ENCODE peak calls at places on chromosome 13, in ten cellular contexts. J, T, L, F, K, X, E, B, O and C are unnamed samples.

GRCh38 chr13:27489456-27489855 is 39.1 kb upstream of the MTIF3 start:
- DNase-seq in J (no peak), T (no peak), L (no peak), F (no peak), K (no peak), X (no peak), E (no peak), B (no peak), O (no peak), C (no peak)

GRCh38 chr13:25117312-25117711 is 21.4 kb downstream of the PABPC3 start:
- DNase-seq in J (no peak), T (no peak), L (no peak), F (no peak), K (no peak), X (no peak), E (no peak), B (no peak), O (no peak), C (no peak)

GRCh38 chr13:113815151-113816058 is 48.5 kb downstream of the GAS6 start:
- DNase-seq in J (peak; percentile 84), T (no peak), L (no peak), F (no peak), K (no peak), X (no peak), E (no peak), B (no peak), O (no peak), C (no peak)

GRCh38 chr13:46160474-46161066 is 21.4 kb downstream of the LCP1 start:
- DNase-seq in J (peak; percentile 69), T (peak; percentile 80), L (no peak), F (no peak), K (no peak), X (no peak), E (no peak), B (peak; percentile 64), O (no peak), C (peak; percentile 62)

GRCh38 chr13:101989798-101990350 is 412.0 kb downstream of the FGF14 start:
- DNase-seq in J (no peak), T (no peak), L (no peak), F (no peak), K (no peak), X (no peak), E (no peak), B (no peak), O (no peak), C (peak; percentile 27)

GRCh38 chr13:18943721-18944391 is 237.8 kb downstream of the TUBA3C start:
- DNase-seq in J (no peak), T (no peak), L (no peak), F (no peak), K (peak; percentile 61), X (no peak), E (no peak), B (no peak), O (no peak), C (no peak)

GRCh38 chr13:47896546-47896945 is 104.5 kb downstream of the SUCLA2 start:
- DNase-seq in J (no peak), T (no peak), L (no peak), F (no peak), K (no peak), X (no peak), E (no peak), B (peak; percentile 29), O (no peak), C (no peak)

GRCh38 chr13:26062853-26063444 is 11.1 kb upstream of the SHISA2 start:
- DNase-seq in J (peak; percentile 50), T (peak; percentile 77), L (peak; percentile 26), F (no peak), K (no peak), X (no peak), E (no peak), B (peak; percentile 55), O (no peak), C (peak; percentile 29)

GRCh38 chr13:24615911-24616472 is 64.2 kb upstream of the ATP12A start:
- DNase-seq in J (no peak), T (no peak), L (no peak), F (no peak), K (no peak), X (no peak), E (no peak), B (no peak), O (no peak), C (no peak)

GRCh38 chr13:102726430-102726829 is 31.6 kb upstream of the METTL21C start:
- DNase-seq in J (peak; percentile 0), T (no peak), L (no peak), F (no peak), K (no peak), X (no peak), E (no peak), B (no peak), O (no peak), C (peak; percentile 33)

GRCh38 chr13:40993119-40993518 is 26.0 kb downstream of the ELF1 start:
- DNase-seq in J (peak; percentile 86), T (no peak), L (no peak), F (no peak), K (no peak), X (no peak), E (no peak), B (peak; percentile 30), O (no peak), C (no peak)

GRCh38 chr13:87810391-87810801 is 139.2 kb downstream of the SLITRK5 start:
- DNase-seq in J (peak; percentile 34), T (no peak), L (no peak), F (peak; percentile 3), K (peak; percentile 38), X (no peak), E (no peak), B (no peak), O (no peak), C (no peak)
- TF ChIP-seq CTCF in J (peak; percentile 61), T (no peak), L (no peak), F (peak; percentile 49), K (no peak), X (no peak), E (no peak), B (no peak), O (no peak), C (no peak)

GRCh38 chr13:23616228-23616627 is 46.0 kb downstream of the TNFRSF19 start:
- DNase-seq in J (no peak), T (no peak), L (no peak), F (no peak), K (no peak), X (no peak), E (no peak), B (no peak), O (no peak), C (no peak)

GRCh38 chr13:23613971-23614370 is 43.8 kb downstream of the TNFRSF19 start:
- DNase-seq in J (no peak), T (no peak), L (no peak), F (no peak), K (no peak), X (no peak), E (no peak), B (no peak), O (no peak), C (no peak)

GRCh38 chr13:23618341-23618740 is 48.1 kb downstream of the TNFRSF19 start:
- DNase-seq in J (no peak), T (peak; percentile 97), L (no peak), F (no peak), K (no peak), X (no peak), E (no peak), B (peak; percentile 94), O (no peak), C (peak; percentile 93)

GRCh38 chr13:23617551-23618014 is 47.4 kb downstream of the TNFRSF19 start:
- DNase-seq in J (no peak), T (peak; percentile 61), L (no peak), F (no peak), K (no peak), X (no peak), E (no peak), B (peak; percentile 70), O (no peak), C (peak; percentile 72)

GRCh38 chr13:23615677-23616076 is 45.5 kb downstream of the TNFRSF19 start:
- DNase-seq in J (no peak), T (no peak), L (no peak), F (no peak), K (no peak), X (no peak), E (no peak), B (no peak), O (no peak), C (no peak)
- H3K4me3 ChIP-seq in J (no peak overlapping the region), T (no peak overlapping the region), L (no peak overlapping the region), F (no peak overlapping the region), K (no peak overlapping the region), X (no peak overlapping the region), E (no peak overlapping the region), B (no peak overlapping the region), O (no peak overlapping the region), C (no peak overlapping the region)

GRCh38 chr13:82480415-82480814 is 1401.9 kb downstream of the SLITRK1 start:
- DNase-seq in J (no peak), T (peak; percentile 3), L (no peak), F (no peak), K (no peak), X (no peak), E (no peak), B (no peak), O (no peak), C (no peak)
- TF ChIP-seq CTCF in J (peak; percentile 69), T (peak; percentile 41), L (no peak), F (no peak), K (no peak), X (no peak), E (no peak), B (no peak), O (no peak), C (no peak)

GRCh38 chr13:77697208-77698103 is at the start of gene SLAIN1:
- DNase-seq in J (peak; percentile 92), T (peak; percentile 13), L (peak; percentile 72), F (peak; percentile 59), K (peak; percentile 93), X (peak; percentile 21), E (peak; percentile 81), B (no peak), O (peak; percentile 87), C (no peak)

GRCh38 chr13:77696006-77696862 is 1.3 kb upstream of the SLAIN1 start:
- DNase-seq in J (peak; percentile 33), T (no peak), L (no peak), F (no peak), K (no peak), X (no peak), E (no peak), B (no peak), O (no peak), C (no peak)

GRCh38 chr13:77698211-77699058 is 948 bp downstream of the SLAIN1 start:
- DNase-seq in J (peak; percentile 73), T (no peak), L (peak; percentile 28), F (no peak), K (peak; percentile 78), X (no peak), E (peak; percentile 19), B (peak; percentile 3), O (peak; percentile 61), C (no peak)

GRCh38 chr13:77699059-77699680 is 1.7 kb downstream of the SLAIN1 start:
- DNase-seq in J (no peak), T (no peak), L (no peak), F (no peak), K (no peak), X (no peak), E (no peak), B (no peak), O (no peak), C (no peak)

DNA sequence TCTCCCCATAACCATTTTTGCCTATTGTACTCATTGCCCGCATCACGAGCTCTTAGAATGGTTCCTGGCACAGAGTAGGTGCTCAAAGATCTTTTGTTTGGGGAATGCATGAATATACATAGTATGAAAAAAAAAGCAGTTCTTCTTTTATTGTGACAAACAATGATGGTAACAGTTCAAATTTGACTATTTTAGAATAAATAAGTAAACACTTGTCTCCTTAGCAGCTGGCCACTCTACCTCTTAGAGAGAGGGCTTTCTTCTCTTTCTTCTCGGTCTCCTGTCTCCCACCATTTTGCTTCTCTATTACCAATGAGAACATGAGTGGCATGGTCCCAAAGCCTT is 652 bp upstream of the SLAIN1 start:
- DNase-seq in J (no peak), T (no peak), L (no peak), F (no peak), K (no peak), X (no peak), E (no peak), B (no peak), O (no peak), C (no peak)
- H3K4me3 ChIP-seq in J (peak overlapping the region; percentile 73), T (no peak overlapping the region), L (peak overlapping the region; percentile 70), F (peak overlapping the region; percentile 51), K (peak overlapping the region; percentile 66), X (peak overlapping the region; percentile 78), E (peak overlapping the region; percentile 80), B (no peak overlapping the region), O (peak overlapping the region; percentile 71), C (no peak overlapping the region)